ENCODE peak calls at places on chromosomes 11 and 22, in ten cellular contexts. O is chondrocyte; J is HepG2; F is NCI-H2081; B is stimulated activated CD4-positive, alpha-beta T cell treated with anti-CD3 and anti-CD28 coated beads, Interleukin-12 subunit alpha, Interleukin-12 subunit beta, amount 100 ng/mL, for 48 hours; U is ecto neural progenitor cell; N is T-helper 1 cell; E is mesenchymal stem cell; M is small intestine; D is NCI-H1105. T is an unnamed sample.
A peak's percentile ranks its signal among the peaks of the same experiment; 100 is the strongest.

GRCh38 chr11:131675489-131675888 is 305.1 kb downstream of the NTM start:
- DNase-seq in O (no peak), J (no peak), F (no peak), B (no peak), U (no peak), N (no peak), E (no peak), M (no peak), D (no peak), T (peak; percentile 84)

GRCh38 chr11:36002196-36002595 is 58.3 kb downstream of the LDLRAD3 start:
- DNase-seq in O (no peak), J (no peak), F (no peak), B (no peak), U (peak; percentile 70), N (no peak), E (no peak), M (no peak), D (no peak), T (no peak)

GRCh38 chr11:112558691-112559090 is 298.0 kb upstream of the PLET1 start:
- DNase-seq in O (no peak), J (no peak), F (no peak), B (no peak), U (no peak), N (no peak), E (no peak), M (no peak), D (no peak), T (peak; percentile 59)

GRCh38 chr22:48394787-48395620 is 1432.7 kb downstream of the BRD1 start:
- DNase-seq in O (no peak), J (no peak), F (no peak), B (no peak), U (no peak), N (no peak), E (no peak), M (no peak), D (no peak), T (no peak)

GRCh38 chr11:104995001-104995408 is 26.6 kb upstream of the CASP4 start:
- DNase-seq in O (no peak), J (peak; percentile 85), F (peak; percentile 80), B (no peak), U (no peak), N (no peak), E (no peak), M (no peak), D (peak; percentile 24), T (no peak)

GRCh38 chr22:20606784-20607128 is 99.3 kb downstream of the MED15 start:
- DNase-seq in O (no peak), J (no peak), F (no peak), B (no peak), U (no peak), N (no peak), E (no peak), M (no peak), D (no peak), T (no peak)

GRCh38 chr11:120198403-120198786 is 12.4 kb upstream of the OAF start:
- DNase-seq in O (peak; percentile 21), J (no peak), F (no peak), B (no peak), U (no peak), N (no peak), E (no peak), M (no peak), D (no peak), T (no peak)

GRCh38 chr11:112806876-112807275 is 154.3 kb upstream of the NCAM1 start:
- DNase-seq in O (no peak), J (no peak), F (peak; percentile 42), B (no peak), U (no peak), N (no peak), E (no peak), M (no peak), D (no peak), T (no peak)

GRCh38 chr22:27331526-27332281 is 469.9 kb downstream of the MN1 start:
- DNase-seq in O (no peak), J (peak; percentile 6), F (peak; percentile 22), B (no peak), U (peak; percentile 78), N (no peak), E (peak; percentile 84), M (no peak), D (no peak), T (no peak)

GRCh38 chr11:123083623-123084029 is 21.7 kb upstream of the HSPA8 start:
- DNase-seq in O (no peak), J (peak; percentile 65), F (peak; percentile 58), B (peak; percentile 69), U (no peak), N (peak; percentile 50), E (peak; percentile 99), M (peak; percentile 90), D (peak; percentile 51), T (peak; percentile 95)

GRCh38 chr11:34468209-34468841 is 29.6 kb downstream of the CAT start:
- DNase-seq in O (no peak), J (peak; percentile 30), F (no peak), B (peak; percentile 30), U (no peak), N (no peak), E (peak; percentile 30), M (peak; percentile 36), D (no peak), T (no peak)

GRCh38 chr11:68303982-68304780 is 8.2 kb upstream of the LRP5 start:
- DNase-seq in O (peak; percentile 35), J (no peak), F (no peak), B (no peak), U (no peak), N (no peak), E (no peak), M (no peak), D (no peak), T (no peak)

GRCh38 chr22:30245181-30245984 is 1.2 kb downstream of the LIF start:
- DNase-seq in O (no peak), J (peak; percentile 35), F (no peak), B (no peak), U (no peak), N (no peak), E (no peak), M (peak; percentile 61), D (no peak), T (no peak)

GRCh38 chr22:24271406-24271760 is 752 bp downstream of the SPECC1L start:
- DNase-seq in O (no peak), J (no peak), F (no peak), B (no peak), U (no peak), N (no peak), E (peak; percentile 34), M (no peak), D (no peak), T (peak; percentile 30)

GRCh38 chr11:88478136-88478785 is 140.7 kb upstream of the CTSC start:
- DNase-seq in O (no peak), J (no peak), F (peak; percentile 92), B (no peak), U (no peak), N (no peak), E (no peak), M (no peak), D (peak; percentile 50), T (no peak)

GRCh38 chr11:44982496-44983062 is 31.9 kb upstream of the TP53I11 start:
- DNase-seq in O (no peak), J (no peak), F (no peak), B (no peak), U (no peak), N (no peak), E (no peak), M (no peak), D (no peak), T (no peak)

GRCh38 chr22:28544431-28544868 is 135.2 kb downstream of the TTC28 start:
- DNase-seq in O (no peak), J (no peak), F (no peak), B (no peak), U (no peak), N (no peak), E (no peak), M (no peak), D (no peak), T (no peak)

GRCh38 chr11:121479839-121480238 is 27.1 kb upstream of the SORL1-AS1 start:
- DNase-seq in O (no peak), J (no peak), F (no peak), B (no peak), U (no peak), N (no peak), E (no peak), M (no peak), D (no peak), T (no peak)

GRCh38 chr11:45296085-45296484 is 9.9 kb upstream of the SYT13 start:
- DNase-seq in O (no peak), J (no peak), F (no peak), B (no peak), U (no peak), N (no peak), E (no peak), M (no peak), D (no peak), T (no peak)

GRCh38 chr11:57325735-57326048 is 940 bp upstream of the TNKS1BP1 start:
- DNase-seq in O (no peak), J (no peak), F (peak; percentile 37), B (no peak), U (no peak), N (no peak), E (no peak), M (peak; percentile 83), D (peak; percentile 56), T (no peak)

GRCh38 chr11:74671520-74672196 is 59.6 kb downstream of the CHRDL2 start:
- DNase-seq in O (no peak), J (no peak), F (no peak), B (no peak), U (no peak), N (no peak), E (no peak), M (no peak), D (no peak), T (peak; percentile 50)

GRCh38 chr11:115721309-115722007 is 217.2 kb upstream of the CADM1 start:
- DNase-seq in O (no peak), J (no peak), F (peak; percentile 36), B (no peak), U (no peak), N (no peak), E (no peak), M (no peak), D (peak; percentile 39), T (no peak)

GRCh38 chr22:26438006-26438405 is 8.9 kb downstream of the ASPHD2 start:
- DNase-seq in O (no peak), J (no peak), F (no peak), B (no peak), U (no peak), N (no peak), E (no peak), M (no peak), D (no peak), T (no peak)

T was measured in astrocyte.